ENCODE peak calls at places on chromosome 1, in seven cellular contexts. W is Panc1; I is endothelial cell; V is cerebellar cortex; X is WERI-Rb-1; E is stimulated activated CD8-positive, alpha-beta memory T cell treated with anti-CD3 and anti-CD28 coated beads, Interleukin-15, amount 100 ng/mL, for 24 hours; B is Ammon's horn. L is an unnamed sample.

GRCh38 chr1:177209357-177209756 is 38.6 kb downstream of the BRINP2 start:
- DNase-seq in W (peak; percentile 98), I (no peak), V (peak; percentile 50), X (peak; percentile 53), E (no peak), B (peak; percentile 83), L (peak; percentile 68)

GRCh38 chr1:82258887-82259286 is 458.2 kb downstream of the ADGRL2 start:
- DNase-seq in W (no peak), I (no peak), V (no peak), X (no peak), E (no peak), B (no peak), L (no peak)

GRCh38 chr1:193569696-193570269 is 383.4 kb upstream of the B3GALT2 start:
- DNase-seq in W (no peak), I (no peak), V (no peak), X (no peak), E (no peak), B (no peak), L (no peak)

GRCh38 chr1:7406641-7407546 is 364.2 kb upstream of the VAMP3 start:
- DNase-seq in W (no peak), I (no peak), V (no peak), X (no peak), E (no peak), B (no peak), L (no peak)

GRCh38 chr1:226110249-226111108 is 48.0 kb downstream of the H3-3A start:
- DNase-seq in W (no peak), I (peak; percentile 61), V (peak; percentile 63), X (peak; percentile 50), E (peak; percentile 33), B (peak; percentile 59), L (peak; percentile 65)

GRCh38 chr1:43913051-43913501 is 20.5 kb upstream of the ARTN start:
- DNase-seq in W (no peak), I (no peak), V (no peak), X (peak; percentile 38), E (no peak), B (no peak), L (no peak)

GRCh38 chr1:87897486-87897885 is 568.8 kb downstream of the LMO4 start:
- DNase-seq in W (no peak), I (no peak), V (no peak), X (peak; percentile 43), E (no peak), B (no peak), L (no peak)

GRCh38 chr1:196660912-196661311 is 9.1 kb downstream of the CFH start:
- DNase-seq in W (no peak), I (no peak), V (peak; percentile 21), X (no peak), E (no peak), B (peak; percentile 31), L (peak; percentile 24)

GRCh38 chr1:2644591-2645101 is 11.8 kb upstream of the MMEL1 start:
- DNase-seq in W (no peak), I (peak; percentile 2), V (no peak), X (no peak), E (no peak), B (no peak), L (no peak)

GRCh38 chr1:168092566-168093355 is 44.0 kb downstream of the GPR161 start:
- DNase-seq in W (no peak), I (no peak), V (peak; percentile 49), X (no peak), E (no peak), B (no peak), L (peak; percentile 35)

GRCh38 chr1:56432561-56432971 is 146.8 kb downstream of the PLPP3 start:
- DNase-seq in W (no peak), I (no peak), V (no peak), X (no peak), E (no peak), B (no peak), L (no peak)

GRCh38 chr1:245599413-245600174 is 444.8 kb downstream of the KIF26B start:
- DNase-seq in W (no peak), I (no peak), V (no peak), X (no peak), E (no peak), B (no peak), L (no peak)

GRCh38 chr1:203450541-203451149 is 25.0 kb upstream of the PRELP start:
- DNase-seq in W (no peak), I (peak; percentile 30), V (no peak), X (peak; percentile 85), E (no peak), B (no peak), L (no peak)